ENCODE peak calls at places on chromosomes 13 and 19, in seven cellular contexts. S, V, L, T, F, G and R are unnamed samples.

GRCh38 chr13:91346062-91346461 is 1.4 kb upstream of the MIR17HG start:
- DNase-seq in F (no peak), S (no peak), T (no peak), L (no peak), V (no peak), G (no peak), R (no peak)

GRCh38 chr19:39923862-39924261 is 10.6 kb downstream of the FCGBP start:
- DNase-seq in T (no peak), F (no peak), G (no peak), V (no peak), S (no peak), L (no peak), R (no peak)

GRCh38 chr13:49400755-49401659 is 42.9 kb downstream of the CAB39L start:
- DNase-seq in F (no peak), L (no peak), G (no peak), S (no peak), T (no peak), V (no peak), R (peak)

GRCh38 chr13:36806102-36806501 is 12.9 kb upstream of the RFXAP start:
- DNase-seq in V (no peak), T (no peak), F (no peak), L (no peak), S (no peak), G (no peak), R (no peak)

GRCh38 chr19:2462635-2463421 is 6.1 kb upstream of the LMNB2 start:
- DNase-seq in G (peak), S (no peak), T (no peak), V (peak), L (no peak), F (no peak), R (peak)

GRCh38 chr13:59681630-59682311 is 482.0 kb downstream of the DIAPH3 start:
- DNase-seq in F (no peak), L (no peak), S (no peak), V (no peak), G (no peak), T (no peak), R (no peak)

GRCh38 chr13:80029170-80029569 is 311.8 kb downstream of the SPRY2 start:
- DNase-seq in G (no peak), T (no peak), V (no peak), S (no peak), L (no peak), F (no peak), R (no peak)

GRCh38 chr19:49475995-49476880 is 2.2 kb downstream of the FLT3LG start:
- DNase-seq in F (no peak), T (peak), L (no peak), G (peak), V (no peak), S (no peak), R (peak)

DNA sequence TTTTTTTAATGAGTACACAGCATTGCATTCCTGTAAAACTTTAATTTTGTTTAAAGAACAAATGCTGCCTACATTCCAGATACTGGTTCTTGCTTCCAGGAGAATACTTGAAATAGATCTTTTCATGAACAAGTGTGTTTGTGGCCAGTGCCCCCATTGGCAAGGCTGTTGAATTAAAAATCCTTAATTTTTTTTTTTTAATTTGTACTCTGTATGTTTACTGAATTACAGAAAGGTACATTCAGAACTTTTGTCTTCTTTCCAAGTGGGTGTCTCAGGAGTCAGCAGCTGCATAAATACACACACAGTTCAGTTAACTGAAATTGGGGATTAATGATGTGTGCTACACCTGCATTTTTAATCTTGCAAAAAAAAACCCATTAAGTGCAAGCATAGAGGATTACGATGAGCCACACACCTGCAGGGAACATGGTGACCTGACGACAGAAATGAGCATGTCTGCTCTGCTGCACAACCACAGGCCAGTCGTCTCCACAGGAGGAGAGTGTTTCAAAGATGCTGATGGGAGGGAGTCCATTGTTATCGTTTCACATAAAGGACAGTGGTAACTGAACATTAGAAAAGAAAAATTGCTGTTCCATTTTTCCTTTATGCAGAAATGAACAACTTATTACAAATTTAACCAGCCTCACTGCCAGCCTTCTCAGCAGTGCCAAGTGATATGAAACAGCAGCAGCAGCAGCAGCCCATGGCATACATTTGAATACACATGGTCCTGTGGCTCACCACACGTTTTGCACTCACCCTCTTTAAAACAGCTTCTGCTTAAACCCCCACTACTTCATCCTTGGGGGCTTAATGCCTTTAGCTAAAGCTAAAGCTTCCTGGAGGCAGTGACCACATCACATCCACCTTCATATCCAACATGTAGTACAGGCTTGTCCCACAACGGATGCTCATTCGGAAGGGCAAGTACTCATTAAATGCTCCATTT is 72.3 kb upstream of the RFC3 start:
- DNase-seq in G (no peak), V (no peak), T (no peak), L (no peak), S (no peak), F (no peak), R (no peak)
- TF ChIP-seq TAF1 in G (no peak), V (no peak), T (no peak), L (no peak), S (no peak), F (no peak), R (no peak)

GRCh38 chr13:23871616-23872220 is 17.5 kb downstream of the MIPEP start:
- DNase-seq in S (no peak), V (peak), G (no peak), L (no peak), T (peak), F (no peak), R (peak)
- TF ChIP-seq TAF1 in S (no peak), V (no peak), G (no peak), L (no peak), T (no peak), F (no peak), R (no peak)

GRCh38 chr13:22561581-22561980 is 619.2 kb upstream of the SGCG start:
- DNase-seq in L (no peak), S (no peak), F (no peak), G (no peak), T (no peak), V (no peak), R (peak)
- TF ChIP-seq TAF1 in L (no peak), S (no peak), F (no peak), G (no peak), T (no peak), V (no peak), R (no peak)

DNA sequence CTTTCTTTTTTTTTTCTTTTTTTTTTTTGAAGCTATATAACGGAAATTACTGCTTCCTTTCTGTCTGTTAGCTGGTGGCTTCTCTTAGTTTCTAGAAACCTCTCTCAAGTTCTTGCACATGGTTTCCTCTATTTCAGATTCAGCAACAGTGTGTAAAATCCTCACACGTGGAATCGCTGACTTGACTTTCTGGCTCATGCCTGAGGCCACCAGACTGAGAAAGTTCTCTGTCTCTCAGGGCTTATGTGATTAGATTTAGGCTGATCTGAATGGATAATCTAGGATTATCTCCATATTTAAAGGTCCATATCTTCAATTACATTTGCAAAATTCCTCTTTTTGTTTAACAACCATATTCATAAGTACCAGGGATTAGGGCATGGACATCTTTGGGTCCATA is 856.3 kb upstream of the SLITRK6 start:
- DNase-seq in F (no peak), L (no peak), T (no peak), S (no peak), G (no peak), V (no peak), R (no peak)
- TF ChIP-seq TAF1 in F (no peak), L (no peak), T (no peak), S (no peak), G (no peak), V (no peak), R (no peak)

DNA sequence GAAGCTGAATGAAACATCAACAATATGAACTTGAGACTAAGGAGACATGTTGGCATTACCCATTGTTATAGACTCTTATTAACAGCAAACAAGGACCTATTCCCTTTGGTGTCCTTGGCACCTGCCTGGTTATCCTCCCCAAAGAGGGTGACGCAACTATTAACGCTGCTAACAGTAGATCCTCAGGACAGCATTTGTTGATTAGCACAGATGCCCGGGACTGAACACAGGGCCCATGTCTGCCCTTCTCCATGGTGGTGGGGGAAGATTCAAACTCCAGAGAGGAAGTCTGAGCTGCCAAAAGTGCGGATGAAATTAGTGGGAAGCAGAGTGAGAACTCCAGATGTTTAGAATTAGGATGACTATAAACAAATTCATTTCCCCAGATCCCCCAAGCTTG is 101.2 kb upstream of the RAP2A start:
- DNase-seq in V (no peak), L (no peak), S (no peak), F (no peak), G (no peak), T (no peak), R (no peak)
- TF ChIP-seq TAF1 in V (no peak), L (no peak), S (no peak), F (no peak), G (no peak), T (no peak), R (no peak)

DNA sequence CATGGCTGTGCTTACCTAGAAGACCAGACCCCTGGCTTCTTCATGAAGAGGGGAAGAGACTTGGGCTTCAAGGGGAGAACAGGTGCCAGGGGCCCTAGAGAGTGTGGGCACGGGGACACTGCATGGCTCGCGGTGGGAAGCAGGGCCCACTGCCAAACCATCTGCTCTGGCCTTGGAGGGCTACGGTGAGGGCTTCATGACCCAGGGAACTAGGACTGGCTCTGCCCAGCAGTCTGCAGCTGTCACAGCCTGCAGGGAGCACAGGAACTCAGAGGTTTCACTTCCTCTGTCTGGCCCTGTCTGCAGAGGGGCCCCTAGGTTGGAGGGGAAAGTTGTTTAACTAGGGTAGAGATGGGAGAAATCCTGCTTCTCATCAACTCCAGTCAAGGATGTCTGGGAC is 4.3 kb downstream of the ERCC1 start:
- DNase-seq in T (no peak), L (peak), S (no peak), F (peak), V (no peak), G (no peak), R (no peak)
- TF ChIP-seq TAF1 in T (no peak), L (no peak), S (no peak), F (no peak), V (no peak), G (no peak), R (no peak)

GRCh38 chr19:6930190-6930589 is 42.8 kb downstream of the ADGRE1 start:
- DNase-seq in S (no peak), T (no peak), L (no peak), G (no peak), F (no peak), V (no peak), R (no peak)

GRCh38 chr19:6935618-6936017 is 48.2 kb downstream of the ADGRE1 start:
- DNase-seq in S (no peak), L (no peak), G (no peak), T (no peak), V (no peak), F (no peak), R (no peak)

GRCh38 chr19:6935069-6935468 is 47.7 kb downstream of the ADGRE1 start:
- DNase-seq in G (no peak), T (no peak), V (peak), F (no peak), S (no peak), L (no peak), R (no peak)
- TF ChIP-seq TAF1 in G (no peak), T (no peak), V (no peak), F (no peak), S (no peak), L (no peak), R (no peak)